ENCODE peak calls at places on chromosomes 3 and 15, in four cellular contexts. One of them, this sample, is unnamed.

GRCh38 chr15:49813615-49814014 is 192.8 kb downstream of the DTWD1 start:
- DNase-seq in K562: no peak
- DNase-seq in GM12878: no peak
- DNase-seq in HepG2: no peak
- DNase-seq in this sample: no peak

GRCh38 chr3:54905230-54905888 is 22.5 kb downstream of the LRTM1 start:
- DNase-seq in K562: no peak
- DNase-seq in GM12878: no peak
- DNase-seq in HepG2: no peak
- DNase-seq in this sample: no peak

GRCh38 chr3:139830817-139831216 is 104.2 kb upstream of the CLSTN2 start:
- DNase-seq in GM12878: no peak
- DNase-seq in HepG2: no peak
- DNase-seq in K562: no peak
- DNase-seq in this sample: no peak

GRCh38 chr3:69200384-69201068 is 78.1 kb upstream of the LMOD3 start:
- DNase-seq in HepG2: peak
- DNase-seq in GM12878: no peak
- DNase-seq in K562: no peak
- DNase-seq in this sample: peak

GRCh38 chr15:74431645-74432044 is 2.1 kb downstream of the SEMA7A start:
- DNase-seq in K562: no peak
- DNase-seq in GM12878: no peak
- DNase-seq in HepG2: no peak
- DNase-seq in this sample: no peak

GRCh38 chr15:65219137-65219536 is 7.9 kb upstream of the CILP start:
- DNase-seq in K562: no peak
- DNase-seq in GM12878: no peak
- DNase-seq in HepG2: no peak
- DNase-seq in this sample: no peak

GRCh38 chr3:42666022-42666421 is 12.5 kb downstream of the ZBTB47 start:
- DNase-seq in GM12878: no peak
- DNase-seq in HepG2: no peak
- DNase-seq in K562: no peak
- DNase-seq in this sample: no peak

GRCh38 chr15:51303462-51303861 is 34.9 kb downstream of the CYP19A1 start:
- DNase-seq in GM12878: peak
- DNase-seq in HepG2: no peak
- DNase-seq in K562: no peak
- DNase-seq in this sample: no peak

GRCh38 chr3:149180057-149180573 is 41.5 kb downstream of the CP start:
- DNase-seq in HepG2: peak
- DNase-seq in K562: peak
- DNase-seq in GM12878: no peak
- DNase-seq in this sample: peak

GRCh38 chr3:49602877-49603411 is 48.7 kb downstream of the BSN start:
- DNase-seq in HepG2: no peak
- DNase-seq in K562: no peak
- DNase-seq in GM12878: no peak
- DNase-seq in this sample: peak

DNA sequence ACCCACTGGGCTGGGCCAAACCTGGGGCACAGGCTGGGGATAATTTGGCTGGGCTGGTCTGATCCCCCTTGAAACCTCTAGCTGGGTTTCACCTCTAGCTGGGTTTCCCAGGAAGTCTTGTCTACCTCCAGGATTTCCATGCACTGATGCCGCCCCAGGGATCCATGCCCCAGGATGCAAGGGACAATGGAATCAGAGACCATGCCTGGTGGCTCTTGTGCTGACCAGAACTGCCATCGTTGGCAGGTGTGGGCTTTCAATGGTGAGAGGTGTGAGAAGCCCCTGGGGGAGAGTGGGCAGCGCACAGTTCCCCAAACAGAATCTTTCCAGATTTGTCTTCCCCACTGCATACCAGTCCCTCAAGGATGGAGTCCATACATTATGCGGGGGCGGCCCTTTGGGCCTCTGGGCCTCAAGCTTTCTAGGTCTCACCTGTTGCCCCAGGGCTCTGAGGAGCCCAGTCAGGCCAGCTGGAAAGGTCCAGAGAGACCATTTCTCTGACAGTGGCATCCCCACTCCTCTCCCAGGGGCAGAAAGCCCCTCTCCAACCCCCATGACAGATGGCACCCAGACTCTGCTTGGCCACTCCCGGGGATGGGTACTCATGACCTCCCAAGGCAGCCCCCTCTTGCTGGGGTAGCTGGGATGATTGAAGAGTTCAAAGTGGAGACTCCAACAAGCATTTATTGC is 35.4 kb downstream of the EPHB3 start:
- DNase-seq in K562: no peak
- DNase-seq in GM12878: no peak
- DNase-seq in HepG2: no peak
- DNase-seq in this sample: no peak
- TF ChIP-seq FOXM1 in K562: no peak
- TF ChIP-seq FOXM1 in GM12878: no peak
- TF ChIP-seq FOXM1 in HepG2: no peak
- TF ChIP-seq FOXM1 in this sample: no peak

DNA sequence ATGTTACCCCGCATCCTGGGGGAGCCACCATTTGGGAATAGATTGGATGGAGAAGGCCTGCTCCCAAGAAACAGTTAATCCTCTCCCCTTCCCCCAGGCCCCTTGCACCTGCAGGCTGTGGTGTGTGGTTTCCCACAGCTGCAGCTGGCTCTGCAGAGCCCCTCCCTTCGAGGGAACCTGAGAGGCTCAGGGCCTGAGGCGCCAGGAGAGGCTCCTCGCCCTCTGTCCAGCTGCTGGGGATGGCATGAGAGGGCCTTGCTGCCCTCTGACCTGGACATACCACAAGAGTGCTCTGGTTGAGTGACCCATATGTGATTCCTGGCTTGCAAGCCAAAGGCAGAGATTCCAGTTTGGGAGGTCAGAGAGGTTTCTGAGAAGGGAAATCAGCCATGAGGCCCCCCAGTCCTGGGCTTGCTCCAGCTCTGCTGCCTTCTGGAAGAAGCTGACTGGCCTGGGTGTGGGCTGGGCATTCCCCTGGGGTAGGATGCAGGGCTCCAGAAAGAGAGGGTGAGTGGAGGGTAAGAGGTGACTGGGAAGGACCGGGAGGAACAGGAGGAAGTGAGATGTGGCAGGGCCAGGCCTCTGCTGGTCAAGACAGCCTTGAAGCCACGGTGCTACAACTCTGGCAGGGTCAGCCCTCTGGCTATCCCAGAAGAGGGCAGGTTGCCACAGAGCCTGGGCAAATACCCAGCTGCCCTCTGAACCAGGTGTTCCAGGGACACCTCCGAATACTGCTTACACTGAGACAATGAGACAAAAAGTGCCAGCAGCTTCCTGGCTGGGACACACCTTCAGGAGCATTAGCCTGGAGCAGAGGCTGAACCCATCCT is 16.0 kb upstream of the SRP14 start:
- DNase-seq in HepG2: no peak
- DNase-seq in GM12878: no peak
- DNase-seq in K562: no peak
- DNase-seq in this sample: no peak
- TF ChIP-seq BHLHE40 in HepG2: no peak
- TF ChIP-seq BHLHE40 in GM12878: peak
- TF ChIP-seq BHLHE40 in K562: no peak
- TF ChIP-seq BHLHE40 in this sample: no peak

GRCh38 chr3:126951561-126951960 is 31.4 kb upstream of the PLXNA1 start:
- DNase-seq in HepG2: no peak
- DNase-seq in K562: no peak
- DNase-seq in GM12878: no peak
- DNase-seq in this sample: no peak

GRCh38 chr3:126947429-126947828 is 35.5 kb upstream of the PLXNA1 start:
- DNase-seq in GM12878: no peak
- DNase-seq in HepG2: no peak
- DNase-seq in K562: no peak
- DNase-seq in this sample: no peak

GRCh38 chr3:126946387-126946786 is 36.5 kb upstream of the PLXNA1 start:
- DNase-seq in GM12878: no peak
- DNase-seq in HepG2: no peak
- DNase-seq in K562: no peak
- DNase-seq in this sample: no peak

GRCh38 chr3:126945891-126946290 is 37.0 kb upstream of the PLXNA1 start:
- DNase-seq in HepG2: no peak
- DNase-seq in K562: no peak
- DNase-seq in GM12878: no peak
- DNase-seq in this sample: no peak

GRCh38 chr3:126948980-126949535 is 33.9 kb upstream of the PLXNA1 start:
- DNase-seq in GM12878: no peak
- DNase-seq in HepG2: no peak
- DNase-seq in K562: no peak
- DNase-seq in this sample: no peak
- TF ChIP-seq SP1 in GM12878: no peak
- TF ChIP-seq SP1 in HepG2: no peak
- TF ChIP-seq SP1 in K562: no peak
- TF ChIP-seq SP1 in this sample: no peak

DNA sequence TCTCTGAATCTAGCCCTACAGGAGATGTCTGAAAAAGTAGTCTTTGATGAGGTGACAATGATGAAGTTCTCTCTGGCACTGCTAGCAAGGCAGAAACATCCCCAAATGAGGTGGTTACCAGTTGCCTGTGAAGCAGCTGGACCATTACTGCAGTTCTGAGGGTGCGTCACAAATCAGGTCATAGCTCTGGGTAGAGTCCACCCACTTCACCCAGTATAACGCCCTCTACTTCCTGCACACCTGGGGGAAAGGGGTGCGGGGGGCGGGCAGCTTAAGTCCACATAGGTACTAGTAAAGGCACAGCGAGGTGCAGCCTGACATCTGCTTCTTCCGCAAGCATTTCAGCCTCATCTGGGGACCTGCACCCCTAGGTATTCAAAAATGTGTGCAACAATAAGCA is 13.4 kb upstream of the SATB1 start:
- DNase-seq in GM12878: no peak
- DNase-seq in K562: no peak
- DNase-seq in HepG2: no peak
- DNase-seq in this sample: no peak
- TF ChIP-seq FOXM1 in GM12878: no peak
- TF ChIP-seq FOXM1 in K562: no peak
- TF ChIP-seq FOXM1 in HepG2: no peak
- TF ChIP-seq FOXM1 in this sample: no peak

GRCh38 chr3:84092907-84093306 is 865.9 kb upstream of the CADM2 start:
- DNase-seq in GM12878: no peak
- DNase-seq in HepG2: no peak
- DNase-seq in K562: no peak
- DNase-seq in this sample: no peak
- TF ChIP-seq BHLHE40 in GM12878: no peak
- TF ChIP-seq BHLHE40 in HepG2: no peak
- TF ChIP-seq BHLHE40 in K562: no peak
- TF ChIP-seq BHLHE40 in this sample: no peak

DNA sequence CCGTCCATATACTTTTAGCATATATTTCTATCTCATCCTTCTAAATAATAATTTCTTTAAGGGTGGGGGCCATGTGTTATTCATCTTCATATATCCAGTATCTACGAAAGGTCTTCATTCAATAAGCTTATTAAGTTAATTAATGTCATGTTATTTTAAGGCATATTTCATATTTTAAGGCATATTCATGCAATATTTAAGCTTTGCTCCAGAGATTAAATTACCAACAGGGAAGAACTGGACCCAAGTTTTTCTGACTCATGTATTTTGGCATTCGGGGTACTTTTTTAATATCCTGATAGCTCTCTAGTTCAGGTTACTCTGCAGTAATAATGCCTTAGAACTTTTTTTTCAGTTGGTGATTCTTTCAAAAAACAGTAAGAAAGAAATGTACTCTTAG is 27.4 kb downstream of the PHC3 start:
- DNase-seq in K562: no peak
- DNase-seq in HepG2: no peak
- DNase-seq in GM12878: no peak
- DNase-seq in this sample: no peak
- TF ChIP-seq SP1 in K562: no peak
- TF ChIP-seq SP1 in HepG2: no peak
- TF ChIP-seq SP1 in GM12878: no peak
- TF ChIP-seq SP1 in this sample: no peak

GRCh38 chr3:123658118-123658859 is 73.4 kb upstream of the HACD2 start:
- DNase-seq in K562: no peak
- DNase-seq in GM12878: no peak
- DNase-seq in HepG2: no peak
- DNase-seq in this sample: no peak
- TF ChIP-seq FOXM1 in K562: no peak
- TF ChIP-seq FOXM1 in GM12878: no peak
- TF ChIP-seq FOXM1 in HepG2: no peak
- TF ChIP-seq FOXM1 in this sample: no peak

GRCh38 chr3:134820994-134821393 is 25.9 kb downstream of the EPHB1 start:
- DNase-seq in GM12878: no peak
- DNase-seq in HepG2: no peak
- DNase-seq in K562: no peak
- DNase-seq in this sample: no peak

GRCh38 chr3:134827213-134827612 is 32.2 kb downstream of the EPHB1 start:
- DNase-seq in HepG2: no peak
- DNase-seq in GM12878: no peak
- DNase-seq in K562: no peak
- DNase-seq in this sample: no peak

GRCh38 chr3:134817297-134817696 is 22.2 kb downstream of the EPHB1 start:
- DNase-seq in GM12878: no peak
- DNase-seq in K562: no peak
- DNase-seq in HepG2: no peak
- DNase-seq in this sample: no peak

GRCh38 chr3:134824676-134825290 is 29.7 kb downstream of the EPHB1 start:
- DNase-seq in GM12878: no peak
- DNase-seq in HepG2: no peak
- DNase-seq in K562: no peak
- DNase-seq in this sample: no peak

GRCh38 chr3:134822065-134822464 is 27.0 kb downstream of the EPHB1 start:
- DNase-seq in HepG2: no peak
- DNase-seq in K562: no peak
- DNase-seq in GM12878: no peak
- DNase-seq in this sample: no peak
- TF ChIP-seq BHLHE40 in HepG2: no peak
- TF ChIP-seq BHLHE40 in K562: no peak
- TF ChIP-seq BHLHE40 in GM12878: no peak
- TF ChIP-seq BHLHE40 in this sample: no peak

DNA sequence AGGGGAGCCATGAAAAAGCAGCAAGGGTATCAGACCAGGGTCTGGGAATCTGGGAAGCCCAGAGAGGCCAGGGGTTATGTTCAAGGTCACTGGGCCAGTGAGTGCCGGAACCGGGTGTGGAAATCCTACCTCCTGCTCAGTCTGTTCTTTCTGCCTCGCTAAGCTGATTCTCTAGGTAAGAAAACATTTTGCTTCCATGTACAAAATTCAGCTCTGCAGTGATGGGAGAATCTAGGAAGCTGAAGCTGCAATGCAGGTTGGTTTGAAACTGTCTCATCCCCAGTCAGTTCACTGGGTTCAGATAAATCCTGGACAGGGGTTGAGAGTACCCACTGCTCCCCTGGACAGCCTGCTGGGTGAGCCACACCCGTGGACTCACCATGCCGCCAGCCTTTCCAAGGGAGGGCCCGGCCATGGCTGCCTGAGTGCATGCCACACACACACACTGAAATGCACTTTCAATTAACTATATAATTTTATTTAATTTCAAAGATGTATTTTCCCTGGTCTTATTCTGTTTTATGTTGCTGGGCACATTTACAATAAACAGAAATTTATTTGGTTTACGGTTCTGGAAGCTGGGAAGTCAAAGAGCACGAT is 108.4 kb downstream of the CORO2B start:
- DNase-seq in HepG2: no peak
- DNase-seq in K562: no peak
- DNase-seq in GM12878: no peak
- DNase-seq in this sample: no peak
- TF ChIP-seq SP1 in HepG2: no peak
- TF ChIP-seq SP1 in K562: no peak
- TF ChIP-seq SP1 in GM12878: no peak
- TF ChIP-seq SP1 in this sample: no peak